ENCODE peak calls at places on chromosomes 4 and X, in ten cellular contexts. Z, X, L, C, I, O, D, R, W and F are unnamed samples.

GRCh38 chr4:122777846-122778501 is 45.5 kb downstream of the BBS12 start:
- DNase-seq in X (no peak), O (no peak), L (no peak), R (no peak), W (peak), D (no peak), I (no peak), C (no peak), Z (no peak), F (no peak)

GRCh38 chr4:186820371-186820990 is 96.8 kb upstream of the FAT1 start:
- DNase-seq in I (no peak), Z (no peak), O (peak), L (peak), R (peak), X (no peak), W (peak), D (no peak), C (peak), F (no peak)

GRCh38 chrX:40098264-40099045 is 697 bp upstream of the BCOR start:
- DNase-seq in O (peak), W (peak), R (peak), D (no peak), L (peak), Z (peak), I (no peak), C (peak), X (no peak), F (peak)

GRCh38 chrX:150506020-150506419 is 62.4 kb upstream of the MTM1 start:
- DNase-seq in L (no peak), Z (no peak), R (no peak), D (no peak), X (no peak), W (no peak), I (no peak), O (no peak), C (no peak), F (no peak)

GRCh38 chr4:7813674-7814073 is 126.0 kb downstream of the AFAP1 start:
- DNase-seq in C (peak), Z (no peak), W (peak), I (no peak), X (no peak), O (no peak), L (no peak), D (no peak), R (no peak), F (no peak)

GRCh38 chr4:22389240-22389871 is 126.5 kb downstream of the ADGRA3 start:
- DNase-seq in I (no peak), W (peak), L (peak), C (peak), O (peak), D (no peak), Z (no peak), X (peak), R (peak), F (no peak)

GRCh38 chr4:61462451-61463326 is 262.6 kb downstream of the ADGRL3 start:
- DNase-seq in C (peak), O (no peak), I (no peak), L (no peak), D (no peak), Z (no peak), R (no peak), X (peak), W (peak), F (no peak)

GRCh38 chr4:80610845-80611244 is 275.3 kb downstream of the CFAP299 start:
- DNase-seq in O (no peak), C (no peak), W (peak), I (no peak), D (no peak), X (no peak), R (no peak), Z (no peak), L (no peak), F (no peak)

GRCh38 chr4:128393111-128393704 is 105.6 kb upstream of the PGRMC2 start:
- DNase-seq in R (no peak), I (no peak), L (no peak), Z (no peak), W (peak), C (peak), O (no peak), X (no peak), D (no peak), F (no peak)

GRCh38 chrX:149982310-149982709 is 44.0 kb upstream of the EOLA2 start:
- DNase-seq in I (no peak), L (no peak), Z (no peak), C (no peak), D (no peak), W (no peak), X (no peak), R (no peak), O (no peak), F (no peak)

GRCh38 chr4:73964862-73965611 is 16.8 kb downstream of the PF4 start:
- DNase-seq in I (no peak), L (no peak), C (peak), O (no peak), Z (no peak), W (peak), D (no peak), R (peak), X (no peak), F (peak)

DNA sequence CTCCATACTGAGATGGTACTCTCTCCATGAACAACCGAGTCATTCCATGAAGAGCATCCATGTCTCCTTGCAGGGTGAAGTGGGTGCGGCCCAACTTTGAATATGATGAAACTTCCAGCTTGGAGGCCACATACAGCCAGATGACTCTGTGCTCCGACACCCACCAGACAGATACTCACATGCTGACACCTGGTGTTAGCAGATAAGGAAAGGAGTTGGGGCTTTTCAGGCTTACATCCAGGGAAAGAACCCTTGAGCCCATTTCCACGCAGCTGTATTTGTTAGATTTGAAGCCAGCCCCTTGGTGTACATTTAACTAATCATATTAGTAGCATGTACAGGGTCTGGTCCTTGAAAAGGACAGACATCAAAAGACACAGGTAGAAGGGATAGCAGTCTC is 62.1 kb upstream of the PRRG3 start:
- DNase-seq in Z (no peak), O (no peak), X (no peak), C (no peak), W (no peak), R (no peak), L (no peak), I (no peak), D (no peak), F (no peak)
- H3K27ac ChIP-seq in Z (no peak), O (no peak), X (no peak), C (no peak), W (no peak), R (no peak), L (no peak), I (no peak), D (no peak), F (no peak)

GRCh38 chrX:108173874-108174273 is 82.3 kb downstream of the ATG4A start:
- DNase-seq in X (no peak), R (no peak), C (no peak), W (no peak), L (no peak), D (peak), Z (no peak), O (no peak), I (no peak), F (no peak)

GRCh38 chrX:108178099-108178498 is 86.5 kb downstream of the ATG4A start:
- DNase-seq in C (no peak), Z (no peak), X (no peak), W (no peak), I (no peak), O (no peak), R (no peak), L (no peak), D (no peak), F (no peak)

GRCh38 chrX:108171671-108172070 is 80.1 kb downstream of the ATG4A start:
- DNase-seq in W (no peak), R (no peak), I (no peak), C (no peak), X (no peak), O (no peak), L (no peak), Z (no peak), D (no peak), F (no peak)

DNA sequence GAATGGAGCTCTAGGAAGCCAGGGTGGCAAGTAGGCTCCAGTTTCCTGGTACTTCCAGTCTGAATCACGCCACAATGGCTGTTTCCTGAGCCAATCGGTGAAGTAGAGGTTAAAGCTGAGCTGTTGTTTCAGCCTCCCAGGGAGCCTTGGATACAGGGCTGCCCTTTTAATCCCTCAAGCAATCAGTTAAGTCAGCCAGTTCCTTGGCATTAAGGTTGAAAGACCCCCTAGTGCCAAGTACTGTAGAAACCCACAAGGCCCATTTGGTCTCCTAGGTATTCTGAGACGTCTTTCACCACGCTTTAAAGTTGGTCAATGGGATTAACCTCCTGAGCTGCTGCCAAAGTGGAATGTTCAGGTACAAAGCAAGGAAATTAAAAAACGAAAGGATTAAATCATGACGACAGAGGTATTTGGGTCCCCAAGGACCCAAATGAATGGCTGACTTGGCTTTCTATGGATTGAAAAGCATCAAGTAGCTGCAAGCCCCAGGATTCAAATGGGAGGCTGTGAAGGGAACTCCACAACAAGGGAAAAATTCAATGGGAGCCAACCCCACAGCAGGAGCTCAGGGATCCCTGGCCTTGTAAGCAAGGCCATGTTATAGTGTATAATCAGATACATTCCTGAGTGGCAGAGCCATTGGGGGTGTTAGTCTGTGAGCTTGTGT is 85.9 kb downstream of the ATG4A start:
- DNase-seq in X (no peak), D (no peak), W (no peak), R (no peak), C (no peak), L (no peak), O (no peak), Z (no peak), I (no peak), F (no peak)
- H3K27ac ChIP-seq in X (no peak), D (no peak), W (no peak), R (no peak), C (no peak), L (no peak), O (no peak), Z (no peak), I (no peak), F (no peak)

DNA sequence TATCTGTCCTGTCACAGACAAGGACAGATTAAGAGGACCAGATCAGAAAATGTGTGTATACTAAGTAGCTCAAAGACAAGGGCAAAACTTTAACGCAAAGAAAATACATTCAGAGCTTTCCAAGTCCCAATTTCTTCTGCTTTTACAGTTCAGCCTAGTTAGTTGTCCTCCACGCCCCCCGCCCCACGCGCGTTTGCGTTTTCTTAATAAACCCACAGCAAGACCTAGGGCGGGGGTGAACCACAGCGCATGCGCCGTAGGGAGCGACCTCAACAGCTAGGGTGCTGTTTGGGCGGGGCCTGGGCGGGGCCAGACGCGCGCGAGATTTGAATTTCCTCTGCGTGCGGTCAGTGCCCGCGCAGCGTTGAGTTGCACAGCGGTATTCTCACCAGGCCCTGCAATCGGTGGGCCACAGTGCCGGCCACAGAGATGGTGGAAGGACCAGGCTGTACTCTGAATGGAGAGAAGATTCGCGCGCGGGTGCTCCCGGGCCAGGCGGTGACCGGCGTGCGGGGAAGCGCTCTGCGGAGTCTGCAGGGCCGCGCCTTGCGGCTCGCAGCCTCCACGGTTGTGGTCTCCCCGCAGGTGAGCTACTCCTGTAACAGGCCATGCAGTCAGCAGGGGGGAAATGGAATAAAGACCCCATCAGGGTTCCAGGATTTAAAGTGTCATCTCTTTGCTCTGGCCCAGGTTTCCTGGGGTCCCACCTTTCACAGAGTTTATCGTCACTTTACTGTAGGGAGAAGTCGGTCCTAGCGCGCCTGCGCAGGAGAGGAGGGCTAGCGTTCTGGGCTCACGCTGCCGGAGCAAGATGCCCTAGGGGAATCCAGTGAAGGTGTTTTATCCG is at the start of gene NEIL3:
- DNase-seq in Z (peak), C (peak), D (peak), X (peak), I (peak), W (peak), R (peak), O (peak), L (peak), F (peak)
- H3K27ac ChIP-seq in Z (peak), C (peak), D (peak), X (peak), I (no peak), W (no peak), R (no peak), O (no peak), L (no peak), F (no peak)

GRCh38 chrX:57211906-57212305 is 74.6 kb upstream of the FAAH2 start:
- DNase-seq in R (no peak), X (no peak), I (no peak), W (no peak), L (no peak), O (no peak), D (no peak), C (peak), Z (no peak), F (no peak)
- H3K27ac ChIP-seq in R (no peak), X (no peak), I (no peak), W (no peak), L (no peak), O (no peak), D (no peak), C (no peak), Z (no peak), F (no peak)

DNA sequence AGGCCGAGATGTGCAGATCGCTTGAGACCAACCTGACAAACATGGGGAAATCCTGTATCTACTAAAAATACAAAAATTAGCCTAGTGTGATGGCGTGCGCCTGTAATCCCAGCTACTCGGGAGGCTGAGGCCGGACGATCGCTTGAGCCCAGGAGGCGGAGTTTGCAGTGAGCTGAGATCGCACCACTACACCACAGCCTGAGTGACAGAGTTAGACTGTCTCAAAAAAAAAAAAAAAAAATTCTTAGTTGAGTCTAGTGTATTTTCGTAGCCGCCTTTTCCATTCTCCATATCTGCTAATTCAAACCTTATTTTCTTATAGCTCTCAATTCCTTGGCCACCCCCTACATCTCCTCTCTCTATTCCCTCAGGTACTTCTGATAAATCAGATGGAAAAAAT is 978 bp downstream of the POLR2B start:
- DNase-seq in W (peak), I (no peak), O (no peak), X (no peak), L (peak), R (peak), C (peak), D (no peak), Z (peak), F (no peak)
- H3K27ac ChIP-seq in W (peak), I (no peak), O (peak), X (peak), L (peak), R (peak), C (peak), D (peak), Z (peak), F (peak)